ENCODE peak calls at places on chromosomes 7 and 10, in seven cellular contexts. F is uterus, K is gastrocnemius medialis, V is lower leg skin, U is Peyer's patch, S is A549, A is NB4. X is an unnamed sample.

GRCh38 chr10:120953897-120954296 is 102.7 kb downstream of the WDR11 start:
- DNase-seq in A (no peak), V (no peak), S (no peak), F (no peak), K (no peak), U (no peak), X (no peak)

GRCh38 chr10:103564116-103564501 is 70.6 kb downstream of the NEURL1 start:
- DNase-seq in F (peak), V (no peak), S (no peak), U (no peak), K (no peak), A (peak), X (no peak)

GRCh38 chr10:19811517-19811916 is 4.7 kb upstream of the PLXDC2 start:
- DNase-seq in K (peak), U (no peak), S (no peak), F (peak), V (no peak), A (no peak), X (no peak)

GRCh38 chr7:151415375-151416112 is 5.7 kb upstream of the WDR86 start:
- DNase-seq in F (no peak), A (peak), K (no peak), U (no peak), V (no peak), S (no peak), X (no peak)

GRCh38 chr10:94292448-94293118 is 70.2 kb downstream of the NOC3L start:
- DNase-seq in V (no peak), K (peak), U (no peak), S (no peak), F (peak), A (no peak), X (peak)

GRCh38 chr10:45091968-45092367 is 91.2 kb downstream of the ZNF22 start:
- DNase-seq in A (no peak), K (no peak), U (no peak), S (no peak), F (no peak), V (no peak), X (no peak)

GRCh38 chr7:6167004-6167551 is 105.3 kb downstream of the CYTH3 start:
- DNase-seq in S (no peak), F (no peak), V (no peak), U (no peak), K (no peak), A (no peak), X (no peak)

GRCh38 chr7:134942690-134943466 is 43.4 kb upstream of the AGBL3 start:
- DNase-seq in U (no peak), V (no peak), F (no peak), A (no peak), K (no peak), S (no peak), X (no peak)

GRCh38 chr10:95464280-95464679 is 96.9 kb downstream of the SORBS1 start:
- DNase-seq in F (no peak), V (no peak), S (no peak), U (no peak), A (no peak), K (no peak), X (no peak)

GRCh38 chr10:43227911-43228782 is 38.7 kb downstream of the RASGEF1A start:
- DNase-seq in U (peak), F (peak), V (peak), K (peak), A (no peak), S (no peak), X (no peak)

GRCh38 chr7:38659931-38660330 is 28.8 kb upstream of the AMPH start:
- DNase-seq in U (no peak), A (no peak), V (no peak), S (no peak), F (no peak), K (no peak), X (no peak)

GRCh38 chr7:125444864-125445263 is 515.2 kb upstream of the POT1 start:
- DNase-seq in V (no peak), U (no peak), A (no peak), K (no peak), S (no peak), F (no peak), X (no peak)

GRCh38 chr10:121078672-121079102 is 227.5 kb downstream of the WDR11 start:
- DNase-seq in A (no peak), K (no peak), S (peak), V (peak), F (peak), U (peak), X (peak)

GRCh38 chr7:7996568-7996967 is 28.0 kb downstream of the GLCCI1 start:
- DNase-seq in A (no peak), F (no peak), S (no peak), V (no peak), K (no peak), U (no peak), X (peak)

GRCh38 chr10:124207391-124207790 is 114.0 kb upstream of the CHST15 start:
- DNase-seq in F (no peak), A (no peak), V (peak), K (no peak), S (no peak), U (no peak), X (no peak)

GRCh38 chr10:124210263-124210662 is 116.9 kb upstream of the CHST15 start:
- DNase-seq in A (no peak), U (no peak), K (no peak), S (no peak), F (no peak), V (peak), X (no peak)

GRCh38 chr10:124206616-124207015 is 113.2 kb upstream of the CHST15 start:
- DNase-seq in F (no peak), V (peak), U (no peak), A (no peak), K (no peak), S (no peak), X (no peak)

GRCh38 chr10:124204726-124205125 is 111.3 kb upstream of the CHST15 start:
- DNase-seq in K (no peak), U (no peak), S (no peak), V (peak), A (no peak), F (no peak), X (no peak)

DNA sequence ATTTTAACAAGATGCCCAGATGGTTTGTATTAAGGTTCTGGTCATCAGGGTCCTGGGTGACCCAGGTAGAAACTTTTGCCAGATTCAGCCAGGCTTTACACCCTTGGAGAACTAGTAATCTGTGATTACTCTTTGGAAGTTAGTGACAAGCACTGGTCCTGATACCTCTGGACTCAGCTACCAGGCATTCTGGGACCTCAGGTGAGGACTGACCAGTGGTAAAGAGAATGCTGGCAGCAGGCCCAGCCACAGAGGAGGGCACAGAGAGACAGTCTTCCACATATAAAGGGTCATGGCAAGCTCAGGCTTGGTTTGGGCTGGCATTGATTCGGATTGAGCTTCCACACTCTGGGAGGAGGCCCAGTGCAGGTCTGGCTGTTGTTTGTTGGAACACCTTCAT is 112.0 kb upstream of the CHST15 start:
- DNase-seq in F (no peak), S (no peak), K (no peak), U (no peak), V (peak), A (no peak), X (no peak)
- TF ChIP-seq POLR2A in F (no peak), S (no peak), K (no peak), U (no peak), V (no peak), A (no peak), X (no peak)

GRCh38 chr7:25558605-25559004 is 330.3 kb upstream of the NPVF start:
- DNase-seq in S (no peak), A (no peak), K (no peak), F (no peak), V (no peak), U (no peak), X (no peak)
- H3K4me3 ChIP-seq in S (no peak), A (no peak), K (no peak), F (no peak), V (no peak), U (no peak), X (no peak)

GRCh38 chr7:84454174-84454959 is 259.8 kb upstream of the SEMA3A start:
- DNase-seq in K (no peak), U (no peak), F (no peak), A (no peak), S (no peak), V (no peak), X (no peak)
- TF ChIP-seq CTCF in K (no peak), U (no peak), F (no peak), A (no peak), S (peak), V (no peak), X (no peak)

GRCh38 chr7:100675581-100676350 is 2.2 kb downstream of the GNB2 start:
- DNase-seq in F (peak), U (peak), K (peak), S (peak), A (peak), V (peak), X (peak)
- TF ChIP-seq POLR2A in F (peak), U (no peak), K (peak), S (no peak), A (no peak), V (no peak), X (peak)